ENCODE peak calls at places on chromosome 11, in nine cellular contexts. One of them, this sample, is unnamed.

GRCh38 chr11:13277719-13278619 is at the start of gene BMAL1:
- DNase-seq in ureter: peak; percentile 64
- DNase-seq in iPS-NIHi11: peak; percentile 37
- DNase-seq in stimulated activated naive CD4-positive, alpha-beta T cell: peak; percentile 47
- DNase-seq in fibroblast of lung: peak; percentile 8
- DNase-seq in aorta: peak; percentile 79
- DNase-seq in HL-60: peak; percentile 41
- DNase-seq in iris pigment epithelial cell: peak; percentile 26
- DNase-seq in coronary artery: peak; percentile 79
- DNase-seq in this sample: no peak

GRCh38 chr11:38667359-38667758 is 2069.3 kb upstream of the RAG2 start:
- DNase-seq in ureter: no peak
- DNase-seq in iPS-NIHi11: no peak
- DNase-seq in stimulated activated naive CD4-positive, alpha-beta T cell: no peak
- DNase-seq in fibroblast of lung: no peak
- DNase-seq in aorta: no peak
- DNase-seq in HL-60: no peak
- DNase-seq in iris pigment epithelial cell: no peak
- DNase-seq in coronary artery: no peak
- DNase-seq in this sample: no peak

GRCh38 chr11:94519478-94520084 is 7.3 kb downstream of the C11orf97 start:
- DNase-seq in ureter: no peak
- DNase-seq in iPS-NIHi11: peak; percentile 17
- DNase-seq in stimulated activated naive CD4-positive, alpha-beta T cell: no peak
- DNase-seq in fibroblast of lung: peak; percentile 17
- DNase-seq in aorta: no peak
- DNase-seq in HL-60: no peak
- DNase-seq in iris pigment epithelial cell: peak; percentile 33
- DNase-seq in coronary artery: no peak
- DNase-seq in this sample: no peak

GRCh38 chr11:69699213-69699612 is 4.6 kb downstream of the FGF19 start:
- DNase-seq in ureter: no peak
- DNase-seq in iPS-NIHi11: no peak
- DNase-seq in stimulated activated naive CD4-positive, alpha-beta T cell: no peak
- DNase-seq in fibroblast of lung: no peak
- DNase-seq in aorta: no peak
- DNase-seq in HL-60: no peak
- DNase-seq in iris pigment epithelial cell: no peak
- DNase-seq in coronary artery: no peak
- DNase-seq in this sample: no peak

GRCh38 chr11:62805991-62806441 is 776 bp upstream of the NXF1 start:
- DNase-seq in ureter: no peak
- DNase-seq in iPS-NIHi11: no peak
- DNase-seq in stimulated activated naive CD4-positive, alpha-beta T cell: no peak
- DNase-seq in fibroblast of lung: peak; percentile 59
- DNase-seq in aorta: no peak
- DNase-seq in HL-60: no peak
- DNase-seq in iris pigment epithelial cell: peak; percentile 34
- DNase-seq in coronary artery: no peak
- DNase-seq in this sample: no peak

GRCh38 chr11:105000797-105001196 is 22.2 kb downstream of the CASP5 start:
- DNase-seq in ureter: no peak
- DNase-seq in iPS-NIHi11: peak; percentile 53
- DNase-seq in stimulated activated naive CD4-positive, alpha-beta T cell: no peak
- DNase-seq in fibroblast of lung: no peak
- DNase-seq in aorta: peak; percentile 44
- DNase-seq in HL-60: no peak
- DNase-seq in iris pigment epithelial cell: no peak
- DNase-seq in coronary artery: no peak
- DNase-seq in this sample: no peak

GRCh38 chr11:46127150-46127638 is 5.9 kb upstream of the PHF21A start:
- DNase-seq in ureter: peak; percentile 57
- DNase-seq in iPS-NIHi11: peak; percentile 56
- DNase-seq in stimulated activated naive CD4-positive, alpha-beta T cell: peak; percentile 6
- DNase-seq in fibroblast of lung: peak; percentile 40
- DNase-seq in aorta: peak; percentile 57
- DNase-seq in HL-60: peak; percentile 86
- DNase-seq in iris pigment epithelial cell: peak; percentile 84
- DNase-seq in coronary artery: no peak
- DNase-seq in this sample: no peak

GRCh38 chr11:118609380-118610219 is 2.2 kb downstream of the PHLDB1 start:
- DNase-seq in ureter: no peak
- DNase-seq in iPS-NIHi11: no peak
- DNase-seq in stimulated activated naive CD4-positive, alpha-beta T cell: no peak
- DNase-seq in fibroblast of lung: peak; percentile 50
- DNase-seq in aorta: no peak
- DNase-seq in HL-60: no peak
- DNase-seq in iris pigment epithelial cell: peak; percentile 44
- DNase-seq in coronary artery: no peak
- DNase-seq in this sample: no peak

GRCh38 chr11:117513666-117514065 is 186.0 kb downstream of the CEP164 start:
- DNase-seq in ureter: no peak
- DNase-seq in iPS-NIHi11: no peak
- DNase-seq in stimulated activated naive CD4-positive, alpha-beta T cell: no peak
- DNase-seq in fibroblast of lung: no peak
- DNase-seq in aorta: no peak
- DNase-seq in HL-60: no peak
- DNase-seq in iris pigment epithelial cell: no peak
- DNase-seq in coronary artery: no peak
- DNase-seq in this sample: no peak

GRCh38 chr11:94801866-94802460 is 33.8 kb downstream of the AMOTL1 start:
- DNase-seq in ureter: no peak
- DNase-seq in iPS-NIHi11: no peak
- DNase-seq in stimulated activated naive CD4-positive, alpha-beta T cell: no peak
- DNase-seq in fibroblast of lung: no peak
- DNase-seq in aorta: no peak
- DNase-seq in HL-60: no peak
- DNase-seq in iris pigment epithelial cell: no peak
- DNase-seq in coronary artery: no peak
- DNase-seq in this sample: no peak

GRCh38 chr11:112864715-112865114 is 96.5 kb upstream of the NCAM1 start:
- DNase-seq in ureter: no peak
- DNase-seq in iPS-NIHi11: no peak
- DNase-seq in stimulated activated naive CD4-positive, alpha-beta T cell: no peak
- DNase-seq in fibroblast of lung: no peak
- DNase-seq in aorta: no peak
- DNase-seq in HL-60: no peak
- DNase-seq in iris pigment epithelial cell: no peak
- DNase-seq in coronary artery: no peak
- DNase-seq in this sample: no peak

GRCh38 chr11:32597914-32598313 is 14.3 kb downstream of the EIF3M start:
- DNase-seq in ureter: no peak
- DNase-seq in iPS-NIHi11: peak; percentile 7
- DNase-seq in stimulated activated naive CD4-positive, alpha-beta T cell: no peak
- DNase-seq in fibroblast of lung: peak; percentile 27
- DNase-seq in aorta: no peak
- DNase-seq in HL-60: no peak
- DNase-seq in iris pigment epithelial cell: no peak
- DNase-seq in coronary artery: no peak
- DNase-seq in this sample: no peak

GRCh38 chr11:1733716-1734351 is 16.6 kb downstream of the IFITM10 start:
- DNase-seq in ureter: peak; percentile 42
- DNase-seq in iPS-NIHi11: no peak
- DNase-seq in stimulated activated naive CD4-positive, alpha-beta T cell: no peak
- DNase-seq in fibroblast of lung: no peak
- DNase-seq in aorta: no peak
- DNase-seq in HL-60: no peak
- DNase-seq in iris pigment epithelial cell: no peak
- DNase-seq in coronary artery: no peak
- DNase-seq in this sample: no peak

GRCh38 chr11:2930705-2931415 is 1.6 kb upstream of the PHLDA2 start:
- DNase-seq in ureter: peak; percentile 87
- DNase-seq in iPS-NIHi11: peak; percentile 93
- DNase-seq in stimulated activated naive CD4-positive, alpha-beta T cell: no peak
- DNase-seq in fibroblast of lung: no peak
- DNase-seq in aorta: peak; percentile 76
- DNase-seq in HL-60: peak; percentile 38
- DNase-seq in iris pigment epithelial cell: peak; percentile 42
- DNase-seq in coronary artery: no peak
- DNase-seq in this sample: no peak

GRCh38 chr11:7060828-7061227 is 28.0 kb upstream of the RBMXL2 start:
- DNase-seq in ureter: no peak
- DNase-seq in iPS-NIHi11: no peak
- DNase-seq in stimulated activated naive CD4-positive, alpha-beta T cell: no peak
- DNase-seq in fibroblast of lung: peak; percentile 44
- DNase-seq in aorta: no peak
- DNase-seq in HL-60: no peak
- DNase-seq in iris pigment epithelial cell: peak; percentile 33
- DNase-seq in coronary artery: no peak
- DNase-seq in this sample: no peak

GRCh38 chr11:82859746-82860145 is 40.5 kb downstream of the PRCP start:
- DNase-seq in ureter: no peak
- DNase-seq in iPS-NIHi11: no peak
- DNase-seq in stimulated activated naive CD4-positive, alpha-beta T cell: no peak
- DNase-seq in fibroblast of lung: no peak
- DNase-seq in aorta: no peak
- DNase-seq in HL-60: no peak
- DNase-seq in iris pigment epithelial cell: peak; percentile 31
- DNase-seq in coronary artery: no peak
- DNase-seq in this sample: no peak

GRCh38 chr11:62842171-62842717 is 2.9 kb upstream of the WDR74 start:
- DNase-seq in ureter: no peak
- DNase-seq in iPS-NIHi11: peak; percentile 41
- DNase-seq in stimulated activated naive CD4-positive, alpha-beta T cell: peak; percentile 18
- DNase-seq in fibroblast of lung: peak; percentile 27
- DNase-seq in aorta: peak; percentile 64
- DNase-seq in HL-60: no peak
- DNase-seq in iris pigment epithelial cell: peak; percentile 21
- DNase-seq in coronary artery: peak; percentile 92
- DNase-seq in this sample: no peak

GRCh38 chr11:8800498-8801110 is 110.4 kb upstream of the AKIP1 start:
- DNase-seq in ureter: no peak
- DNase-seq in iPS-NIHi11: no peak
- DNase-seq in stimulated activated naive CD4-positive, alpha-beta T cell: no peak
- DNase-seq in fibroblast of lung: no peak
- DNase-seq in aorta: no peak
- DNase-seq in HL-60: no peak
- DNase-seq in iris pigment epithelial cell: no peak
- DNase-seq in coronary artery: no peak
- DNase-seq in this sample: no peak

GRCh38 chr11:2289859-2290258 is 11.9 kb downstream of the C11orf21 start:
- DNase-seq in ureter: no peak
- DNase-seq in iPS-NIHi11: no peak
- DNase-seq in stimulated activated naive CD4-positive, alpha-beta T cell: no peak
- DNase-seq in fibroblast of lung: no peak
- DNase-seq in aorta: no peak
- DNase-seq in HL-60: no peak
- DNase-seq in iris pigment epithelial cell: no peak
- DNase-seq in coronary artery: peak; percentile 65
- DNase-seq in this sample: no peak

GRCh38 chr11:61837411-61838005 is 9.4 kb downstream of the FADS2 start:
- DNase-seq in ureter: no peak
- DNase-seq in iPS-NIHi11: no peak
- DNase-seq in stimulated activated naive CD4-positive, alpha-beta T cell: no peak
- DNase-seq in fibroblast of lung: no peak
- DNase-seq in aorta: no peak
- DNase-seq in HL-60: no peak
- DNase-seq in iris pigment epithelial cell: no peak
- DNase-seq in coronary artery: no peak
- DNase-seq in this sample: no peak

GRCh38 chr11:134155456-134155855 is 68.3 kb downstream of the NCAPD3 start:
- DNase-seq in ureter: no peak
- DNase-seq in iPS-NIHi11: no peak
- DNase-seq in stimulated activated naive CD4-positive, alpha-beta T cell: no peak
- DNase-seq in fibroblast of lung: no peak
- DNase-seq in aorta: no peak
- DNase-seq in HL-60: no peak
- DNase-seq in iris pigment epithelial cell: no peak
- DNase-seq in coronary artery: no peak
- DNase-seq in this sample: no peak

GRCh38 chr11:86062719-86063118 is 6.2 kb downstream of the PICALM start:
- DNase-seq in ureter: no peak
- DNase-seq in iPS-NIHi11: no peak
- DNase-seq in stimulated activated naive CD4-positive, alpha-beta T cell: no peak
- DNase-seq in fibroblast of lung: peak; percentile 40
- DNase-seq in aorta: no peak
- DNase-seq in HL-60: no peak
- DNase-seq in iris pigment epithelial cell: peak; percentile 60
- DNase-seq in coronary artery: no peak
- DNase-seq in this sample: no peak